ENCODE peak calls at places on chromosome 14, in six cellular contexts. Y, K, P, X, T and H are unnamed samples.

GRCh38 chr14:33551963-33552362 is 398.9 kb downstream of the EGLN3 start:
- DNase-seq in Y (no peak), P (no peak), T (no peak), X (no peak), K (no peak), H (no peak)

GRCh38 chr14:65357091-65357490 is 55.4 kb upstream of the FUT8 start:
- DNase-seq in K (no peak), X (no peak), T (no peak), Y (no peak), P (no peak), H (no peak)

GRCh38 chr14:29242755-29243340 is 476.3 kb downstream of the FOXG1 start:
- DNase-seq in K (no peak), T (peak), X (no peak), Y (no peak), P (no peak), H (no peak)

GRCh38 chr14:36556811-36557433 is 25.5 kb downstream of the NKX2-8 start:
- DNase-seq in T (peak), Y (peak), X (peak), K (peak), P (peak), H (no peak)

GRCh38 chr14:79376557-79376956 is 834.7 kb downstream of the DIO2 start:
- DNase-seq in Y (no peak), X (no peak), P (no peak), K (no peak), T (no peak), H (no peak)

GRCh38 chr14:103073876-103074698 is 9.9 kb upstream of the LBHD2 start:
- DNase-seq in T (no peak), P (no peak), X (no peak), Y (no peak), K (no peak), H (no peak)

GRCh38 chr14:61535032-61535431 is 160.3 kb upstream of the HIF1A start:
- DNase-seq in Y (no peak), X (no peak), K (no peak), P (peak), T (no peak), H (no peak)

GRCh38 chr14:88379706-88380343 is 5.6 kb upstream of the SPATA7 start:
- DNase-seq in P (no peak), Y (no peak), K (no peak), T (no peak), X (no peak), H (no peak)

GRCh38 chr14:105852378-105853088 is 326.1 kb downstream of the TMEM121 start:
- DNase-seq in X (no peak), T (no peak), Y (no peak), K (no peak), P (no peak), H (no peak)

GRCh38 chr14:97408937-97409860 is 612.0 kb downstream of the VRK1 start:
- DNase-seq in K (no peak), T (no peak), X (no peak), Y (no peak), P (no peak), H (peak)

GRCh38 chr14:20848955-20849570 is 42.1 kb upstream of the RNASE3 start:
- DNase-seq in T (no peak), K (no peak), P (peak), X (no peak), Y (peak), H (no peak)

GRCh38 chr14:79708426-79708825 is 502.9 kb downstream of the DIO2 start:
- DNase-seq in T (no peak), X (no peak), P (no peak), K (no peak), Y (no peak), H (no peak)

GRCh38 chr14:23646648-23647549 is 10.7 kb downstream of the DHRS2 start:
- DNase-seq in P (peak), T (no peak), Y (no peak), K (peak), X (no peak), H (no peak)

GRCh38 chr14:43729149-43729548 is 777.9 kb downstream of the FSCB start:
- DNase-seq in K (peak), P (peak), Y (no peak), T (no peak), X (no peak), H (no peak)

GRCh38 chr14:96792003-96792402 is 5.2 kb upstream of the VRK1 start:
- DNase-seq in T (no peak), P (no peak), X (no peak), K (no peak), Y (no peak), H (no peak)

GRCh38 chr14:39276579-39277114 is 42.9 kb downstream of the MIA2 start:
- DNase-seq in K (no peak), T (no peak), Y (no peak), P (no peak), X (no peak), H (no peak)

GRCh38 chr14:51283402-51283825 is 43.4 kb downstream of the TMX1 start:
- DNase-seq in Y (peak), P (peak), T (peak), K (peak), X (peak), H (no peak)

GRCh38 chr14:75340921-75341320 is 62.3 kb downstream of the FOS start:
- DNase-seq in K (peak), T (peak), X (no peak), P (no peak), Y (no peak), H (no peak)

GRCh38 chr14:45249847-45250575 is 3.0 kb downstream of the MIS18BP1 start:
- DNase-seq in P (peak), T (peak), X (no peak), Y (no peak), K (peak), H (no peak)

GRCh38 chr14:63902375-63902976 is 49.7 kb downstream of the SYNE2 start:
- DNase-seq in K (no peak), Y (no peak), P (no peak), T (no peak), X (no peak), H (no peak)

GRCh38 chr14:103008768-103009342 is 48.5 kb downstream of the CDC42BPB start:
- DNase-seq in T (peak), X (no peak), P (no peak), Y (no peak), K (peak), H (no peak)

GRCh38 chr14:83733670-83734069 is 1796.3 kb upstream of the FLRT2 start:
- DNase-seq in X (no peak), T (no peak), P (no peak), Y (no peak), K (no peak), H (no peak)

GRCh38 chr14:86714575-86714974 is 1184.6 kb downstream of the FLRT2 start:
- DNase-seq in Y (no peak), K (no peak), X (no peak), P (no peak), T (no peak), H (no peak)

GRCh38 chr14:99982449-99983250 is 82.6 kb upstream of the EVL start:
- DNase-seq in X (peak), P (peak), Y (peak), T (peak), K (peak), H (peak)
- TF ChIP-seq MYC in X (no peak), P (no peak), Y (no peak), T (no peak), K (peak), H (no peak)

GRCh38 chr14:99188721-99189120 is 83.3 kb downstream of the BCL11B start:
- DNase-seq in X (peak), P (no peak), Y (no peak), K (no peak), T (no peak), H (no peak)
- TF ChIP-seq MYC in X (no peak), P (no peak), Y (no peak), K (no peak), T (no peak), H (no peak)

DNA sequence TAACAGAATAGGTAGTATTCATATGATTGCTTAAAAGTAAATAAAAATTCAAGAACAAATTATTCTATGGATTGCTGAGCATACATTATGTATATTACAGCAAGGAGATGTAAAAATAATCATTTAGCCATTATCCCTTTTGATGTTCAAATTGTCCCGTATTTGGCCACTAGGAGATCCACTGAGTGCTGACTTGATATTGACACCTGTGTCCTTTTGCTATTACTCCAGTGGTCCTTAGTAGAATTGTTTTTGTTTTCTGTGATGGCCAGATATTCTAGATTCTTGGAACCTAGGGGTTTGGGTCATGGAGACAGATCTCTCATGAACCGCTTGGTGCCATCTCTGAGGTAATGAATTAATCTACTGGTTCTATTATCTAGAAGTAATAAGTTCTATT is 16.8 kb downstream of the ERO1A start:
- DNase-seq in X (peak), P (peak), K (peak), Y (peak), T (no peak), H (no peak)
- TF ChIP-seq MYC in X (no peak), P (no peak), K (no peak), Y (no peak), T (no peak), H (no peak)

DNA sequence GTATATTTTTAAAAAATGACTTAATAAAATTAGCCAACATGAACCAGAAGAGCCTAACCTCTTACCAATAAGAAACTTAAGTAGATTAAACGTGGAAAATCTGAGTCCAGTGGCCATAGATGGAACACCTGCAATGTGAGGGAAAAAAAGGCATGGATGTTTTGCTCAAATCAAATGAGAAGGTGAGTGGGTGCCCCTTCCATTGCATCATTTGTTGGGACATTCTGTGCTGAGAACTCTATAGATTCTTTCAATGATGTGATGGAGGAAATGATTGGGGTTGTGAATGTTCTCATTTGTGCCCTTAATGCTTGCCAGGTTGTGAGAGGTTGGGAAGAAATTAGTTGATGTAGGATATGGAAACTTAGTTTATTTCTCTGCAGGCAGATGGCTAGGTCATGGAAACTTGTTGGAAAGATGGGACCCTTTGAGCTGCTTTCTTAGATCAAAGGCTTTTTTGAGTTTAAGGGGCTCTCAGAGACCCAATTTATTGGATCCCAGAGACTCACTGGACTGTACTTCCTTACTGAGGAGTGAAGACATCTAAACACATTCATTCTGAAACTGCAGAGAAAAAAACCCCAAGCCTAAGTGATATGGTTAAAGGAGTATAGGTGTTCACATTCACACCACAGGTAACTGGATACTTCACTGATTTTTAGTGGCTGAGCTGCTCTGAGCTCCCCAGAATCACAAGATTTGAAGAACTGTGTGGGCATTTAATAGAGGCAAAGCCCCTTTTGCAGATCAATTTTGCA is 95.9 kb downstream of the DACT1 start:
- DNase-seq in T (no peak), Y (no peak), P (no peak), X (no peak), K (no peak), H (peak)
- TF ChIP-seq MYC in T (no peak), Y (no peak), P (no peak), X (no peak), K (no peak), H (no peak)